ENCODE peak calls at places on chromosomes 5 and 9, in five cellular contexts. Z is cardiac fibroblast, Q is tibial nerve, P is lung, K is ovary. U is an unnamed sample.

GRCh38 chr5:125410501-125411162 is 664.2 kb upstream of the ZNF608 start:
- DNase-seq in Z (peak; percentile 70), P (no peak), K (no peak), Q (no peak), U (no peak)

GRCh38 chr5:136802382-136802781 is 437.0 kb upstream of the TRPC7 start:
- DNase-seq in Z (peak; percentile 60), Q (no peak), P (no peak), K (no peak), U (no peak)

GRCh38 chr5:77832166-77832770 is 56.1 kb upstream of the TBCA start:
- DNase-seq in Q (no peak), Z (no peak), P (no peak), K (no peak), U (no peak)

GRCh38 chr9:89243296-89244061 is 64.9 kb upstream of the SHC3 start:
- DNase-seq in P (peak; percentile 78), K (no peak), Q (no peak), Z (no peak), U (no peak)

GRCh38 chr9:74496819-74497749 is at the start of gene RORB:
- DNase-seq in K (peak; percentile 24), P (no peak), Q (no peak), Z (peak; percentile 61), U (no peak)

GRCh38 chr9:92947268-92948031 is at the start of gene FGD3:
- DNase-seq in K (no peak), P (no peak), Q (no peak), Z (peak; percentile 15), U (no peak)

GRCh38 chr5:137872476-137872875 is 4.8 kb downstream of the MYOT start:
- DNase-seq in P (no peak), Z (no peak), Q (no peak), K (no peak), U (no peak)

GRCh38 chr5:5494489-5495402 is 72.3 kb downstream of the ICE1 start:
- DNase-seq in P (peak; percentile 89), K (peak; percentile 75), Z (peak; percentile 66), Q (peak; percentile 40), U (no peak)

GRCh38 chr9:80841888-80842287 is 847.5 kb downstream of the TLE1 start:
- DNase-seq in Z (no peak), Q (no peak), K (no peak), P (no peak), U (no peak)

GRCh38 chr9:97704851-97705250 is 7.7 kb upstream of the XPA start:
- DNase-seq in Z (no peak), Q (no peak), P (no peak), K (no peak), U (no peak)

GRCh38 chr5:150642567-150642927 is 2.1 kb downstream of the SYNPO start:
- DNase-seq in P (peak; percentile 85), Z (peak; percentile 96), Q (peak; percentile 76), K (peak; percentile 80), U (no peak)

GRCh38 chr5:120055858-120056257 is 408.2 kb upstream of the PRR16 start:
- DNase-seq in K (no peak), Z (peak; percentile 82), Q (no peak), P (no peak), U (peak; percentile 26)

GRCh38 chr5:181114844-181115778 is 15.9 kb downstream of the OR2V1 start:
- DNase-seq in K (no peak), P (no peak), Z (no peak), Q (no peak), U (no peak)

GRCh38 chr5:167241436-167242067 is 1049.9 kb upstream of the WWC1 start:
- DNase-seq in K (no peak), P (no peak), Q (no peak), Z (no peak), U (no peak)

GRCh38 chr5:167245871-167246270 is 1045.6 kb upstream of the WWC1 start:
- DNase-seq in P (no peak), Z (no peak), Q (no peak), K (no peak), U (no peak)

GRCh38 chr5:167248262-167248661 is 1043.2 kb upstream of the WWC1 start:
- DNase-seq in P (no peak), Z (no peak), K (no peak), Q (no peak), U (no peak)

DNA sequence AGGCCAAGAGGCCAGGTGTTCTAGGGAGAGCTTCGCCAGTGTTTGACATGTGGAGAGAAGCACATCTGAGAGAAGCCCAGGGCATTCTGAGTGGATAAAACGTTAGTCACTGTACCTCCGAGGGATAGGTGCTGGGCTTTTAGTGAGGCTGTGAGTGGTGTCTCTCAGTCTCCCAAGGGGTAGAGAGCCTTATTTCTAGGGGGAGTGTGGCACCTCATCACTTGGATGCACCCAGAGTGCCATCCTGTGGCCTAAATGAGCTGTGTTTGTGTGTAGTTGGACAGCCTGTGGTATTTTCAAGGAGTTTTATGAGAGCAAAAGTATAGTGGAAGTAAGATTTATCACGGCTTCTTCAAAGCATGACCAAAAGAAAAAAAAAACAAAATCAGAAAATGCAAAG is 1046.9 kb upstream of the WWC1 start:
- DNase-seq in P (no peak), Z (no peak), K (no peak), Q (no peak), U (no peak)
- TF ChIP-seq CTCF in P (no peak), Z (no peak), K (no peak), Q (no peak), U (peak; percentile 58)

GRCh38 chr5:170297589-170298462 is at the start of gene LCP2:
- DNase-seq in P (no peak), Z (no peak), K (no peak), Q (no peak), U (no peak)
- H3K4me3 ChIP-seq in P (peak within 1 kb of the TSS; percentile 61), Z (no peak within 1 kb of the TSS), K (peak within 1 kb of the TSS; percentile 1), Q (peak within 1 kb of the TSS; percentile 51), U (no peak within 1 kb of the TSS)

GRCh38 chr5:23269981-23270380 is 237.4 kb upstream of the PRDM9 start:
- DNase-seq in P (no peak), Q (no peak), Z (no peak), K (no peak), U (no peak)

DNA sequence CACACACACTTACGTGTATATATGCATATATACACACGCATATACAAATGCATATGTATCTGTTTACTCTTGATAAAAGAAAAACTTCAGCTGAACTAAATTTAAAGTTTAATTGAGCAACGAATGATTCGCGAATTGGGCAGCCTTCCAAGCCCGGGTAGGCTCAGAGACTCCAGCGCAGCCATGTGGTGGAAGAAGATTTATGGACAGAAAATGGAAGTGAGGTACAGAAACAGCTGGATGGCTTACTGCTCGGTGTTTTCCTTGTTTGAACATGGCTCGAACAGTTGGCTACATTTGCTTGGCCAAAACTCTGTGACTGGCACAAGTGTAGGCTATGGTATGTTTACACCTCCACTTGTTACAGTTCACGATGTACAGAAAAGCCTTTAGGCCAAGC is 239.3 kb upstream of the PRDM9 start:
- DNase-seq in Z (no peak), P (no peak), K (no peak), Q (no peak), U (no peak)
- TF ChIP-seq CTCF in Z (no peak), P (no peak), K (no peak), Q (no peak), U (no peak)

GRCh38 chr9:85731128-85731630 is 10.6 kb downstream of the AGTPBP1 start:
- DNase-seq in Z (no peak), P (no peak), K (no peak), Q (no peak), U (no peak)

GRCh38 chr9:85727500-85727899 is 14.3 kb downstream of the AGTPBP1 start:
- DNase-seq in Q (no peak), P (no peak), Z (peak; percentile 53), K (no peak), U (no peak)

GRCh38 chr9:85726737-85727136 is 15.0 kb downstream of the AGTPBP1 start:
- DNase-seq in P (no peak), Q (no peak), K (no peak), Z (no peak), U (no peak)

DNA sequence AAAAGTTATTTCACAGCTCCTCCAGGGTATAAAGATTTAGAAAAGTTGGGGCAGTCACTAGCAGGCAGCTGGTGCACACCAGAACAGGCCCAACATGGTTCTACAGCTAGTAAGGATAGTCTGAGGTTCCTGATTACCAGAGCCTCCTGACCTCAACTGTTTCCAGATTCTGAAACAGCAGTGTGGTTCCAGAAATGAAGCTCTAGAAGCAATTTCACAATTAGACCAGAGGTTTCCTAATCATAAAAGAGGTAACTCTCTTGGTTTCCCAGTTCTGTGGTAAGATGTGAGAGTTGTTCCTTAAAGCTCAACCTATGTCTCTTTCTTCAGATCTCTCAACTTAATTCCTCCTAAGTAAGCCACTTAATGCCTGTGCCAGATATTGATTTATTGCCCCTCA is 11.9 kb downstream of the AGTPBP1 start:
- DNase-seq in Z (no peak), K (no peak), Q (no peak), P (no peak), U (no peak)
- H3K4me3 ChIP-seq in Z (no peak overlapping the region), K (no peak overlapping the region), Q (no peak overlapping the region), P (no peak overlapping the region), U (no peak overlapping the region)

DNA sequence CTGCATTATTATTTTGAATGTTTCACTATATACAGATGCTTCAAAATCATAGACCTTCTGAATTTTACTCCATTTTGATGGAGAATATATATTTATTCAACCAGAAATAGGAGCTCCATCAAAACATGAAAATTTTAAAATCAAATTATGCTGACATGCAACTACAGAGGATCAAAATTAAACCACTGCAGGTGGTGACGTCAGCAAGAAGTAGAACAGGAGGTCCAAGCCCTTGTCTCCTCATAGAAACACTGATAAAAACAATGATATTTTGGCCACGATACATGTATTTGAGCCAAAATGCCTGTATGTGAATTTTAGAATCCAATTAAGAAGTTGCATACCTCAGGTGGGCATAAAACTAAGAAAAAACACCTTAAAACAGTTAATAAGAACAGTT is 236.6 kb upstream of the FBXL7 start:
- DNase-seq in K (no peak), Q (no peak), P (no peak), Z (no peak), U (no peak)
- TF ChIP-seq CTCF in K (no peak), Q (no peak), P (no peak), Z (no peak), U (no peak)